ENCODE peak calls at places on chromosomes 12 and 14, in six cellular contexts. E is bronchial epithelial cell; O is NCI-H1092; U is stimulated activated CD8-positive, alpha-beta memory T cell treated with anti-CD3 and anti-CD28 coated beads, Interleukin-4, amount 100 ng/mL, for 4 hours; L is GF-D8; T is stimulated activated CD4-positive, alpha-beta T cell treated with anti-CD3 and anti-CD28 coated beads, Interleukin-4, amount 100 ng/mL, for 4 hours. C is an unnamed sample.

GRCh38 chr12:52007158-52007921 is 594 bp downstream of the TAMALIN start:
- DNase-seq in U (no peak), T (peak; percentile 62), E (no peak), L (no peak), O (no peak), C (no peak)

GRCh38 chr14:89493877-89494634 is 77.0 kb upstream of the FOXN3 start:
- DNase-seq in U (no peak), L (no peak), E (no peak), T (no peak), O (no peak), C (no peak)

GRCh38 chr12:123237646-123238329 is 4.6 kb downstream of the MTRFR start:
- DNase-seq in U (peak; percentile 64), L (no peak), O (no peak), E (peak; percentile 77), T (peak; percentile 63), C (peak; percentile 58)

GRCh38 chr14:90495357-90496276 is 98.8 kb downstream of the CALM1 start:
- DNase-seq in U (no peak), L (no peak), E (peak; percentile 46), O (no peak), T (no peak), C (peak; percentile 32)

GRCh38 chr12:50572275-50572674 is 67.5 kb downstream of the DIP2B start:
- DNase-seq in L (peak; percentile 84), O (no peak), T (no peak), E (peak; percentile 76), U (no peak), C (peak; percentile 91)

GRCh38 chr14:91892918-91893527 is 25.7 kb upstream of the TC2N start:
- DNase-seq in O (no peak), L (no peak), U (no peak), T (no peak), E (no peak), C (no peak)

GRCh38 chr12:112664569-112664968 is 127.0 kb upstream of the RPH3A start:
- DNase-seq in L (no peak), T (no peak), O (no peak), U (no peak), E (no peak), C (no peak)

GRCh38 chr12:109758406-109759075 is 44.9 kb downstream of the FAM222A start:
- DNase-seq in U (no peak), L (no peak), T (no peak), O (no peak), E (no peak), C (no peak)

GRCh38 chr14:51449666-51450061 is 202.0 kb upstream of the FRMD6 start:
- DNase-seq in O (no peak), U (no peak), T (no peak), E (no peak), L (no peak), C (no peak)

GRCh38 chr12:47302111-47302597 is 222.4 kb upstream of the AMIGO2 start:
- DNase-seq in O (no peak), T (peak; percentile 38), U (no peak), E (no peak), L (no peak), C (no peak)

GRCh38 chr14:49921401-49921800 is 28.5 kb downstream of the ARF6 start:
- DNase-seq in E (no peak), L (no peak), O (no peak), U (no peak), T (no peak), C (no peak)

GRCh38 chr12:1922075-1922709 is 3.7 kb upstream of the CACNA2D4 start:
- DNase-seq in T (no peak), E (no peak), U (no peak), O (no peak), L (no peak), C (no peak)

GRCh38 chr12:4744709-4745108 is 24.5 kb downstream of the GALNT8 start:
- DNase-seq in E (no peak), T (no peak), L (no peak), U (no peak), O (no peak), C (no peak)

GRCh38 chr12:14833952-14834351 is 9.4 kb downstream of the ART4 start:
- DNase-seq in O (no peak), L (no peak), U (no peak), E (no peak), T (no peak), C (no peak)

GRCh38 chr12:65460076-65460475 is 181.6 kb downstream of the MSRB3 start:
- DNase-seq in E (no peak), T (no peak), U (no peak), O (no peak), L (no peak), C (no peak)

GRCh38 chr12:116559080-116559329 is 176 bp upstream of the MAP1LC3B2 start:
- DNase-seq in L (peak; percentile 79), O (no peak), E (no peak), U (no peak), T (no peak), C (peak; percentile 67)

GRCh38 chr14:67166450-67166853 is 22.8 kb upstream of the GARIN2 start:
- DNase-seq in O (peak; percentile 9), E (peak; percentile 40), U (no peak), T (peak; percentile 5), L (no peak), C (peak; percentile 45)

GRCh38 chr12:58503731-58504520 is 416.4 kb downstream of the LRIG3 start:
- DNase-seq in O (no peak), E (peak; percentile 43), L (no peak), T (no peak), U (no peak), C (no peak)

GRCh38 chr12:99455350-99456037 is 192.1 kb upstream of the GARIN6 start:
- DNase-seq in U (no peak), L (no peak), E (peak; percentile 71), O (no peak), T (no peak), C (no peak)

GRCh38 chr14:99598774-99599173 is 5.2 kb downstream of the CCDC85C start:
- DNase-seq in E (no peak), L (no peak), O (no peak), U (no peak), T (no peak), C (no peak)

GRCh38 chr12:8065991-8066594 is at the start of gene C3AR1:
- DNase-seq in U (no peak), L (peak; percentile 92), E (peak; percentile 74), O (no peak), T (peak; percentile 30), C (peak; percentile 91)

GRCh38 chr14:101858791-101859537 is 97.5 kb downstream of the PPP2R5C start:
- DNase-seq in E (peak; percentile 12), T (no peak), O (peak; percentile 3), L (no peak), U (no peak), C (no peak)

GRCh38 chr14:94112513-94113060 is 2.1 kb downstream of the IFI27 start:
- DNase-seq in L (no peak), T (no peak), O (no peak), E (no peak), U (no peak), C (no peak)

GRCh38 chr14:78162202-78162601 is 8.0 kb upstream of the NRXN3 start:
- DNase-seq in E (no peak), O (no peak), T (no peak), L (no peak), U (no peak), C (no peak)

GRCh38 chr12:2988494-2988893 is 29.3 kb downstream of the TEAD4 start:
- DNase-seq in L (no peak), U (no peak), E (no peak), O (no peak), T (no peak), C (no peak)

GRCh38 chr12:33423706-33424105 is 15.9 kb downstream of the SYT10 start:
- DNase-seq in E (no peak), O (no peak), U (no peak), T (no peak), L (no peak), C (no peak)